ENCODE peak calls at places on chromosome 12, in ten cellular contexts. P is stomach, U is adrenal gland, Y is transverse colon, S is heart right ventricle, Z is epithelial cell of proximal tubule, M is right atrium auricular region, F is A549, C is PC-3, Q is fibroblast of villous mesenchyme. R is an unnamed sample.

GRCh38 chr12:92408072-92408900 is 262.6 kb upstream of the BTG1 start:
- DNase-seq in P (peak), U (peak), Y (peak), S (peak), Z (no peak), M (no peak), F (peak), C (peak), Q (peak), R (peak)

GRCh38 chr12:119808441-119808840 is 68.7 kb downstream of the CIT start:
- DNase-seq in P (no peak), U (no peak), Y (no peak), S (no peak), Z (no peak), M (no peak), F (no peak), C (peak), Q (no peak), R (no peak)

GRCh38 chr12:120453977-120454376 is 7.7 kb downstream of the GATC start:
- DNase-seq in P (no peak), U (no peak), Y (no peak), S (no peak), Z (no peak), M (no peak), F (peak), C (peak), Q (peak), R (peak)

GRCh38 chr12:6532927-6533652 is 1.2 kb upstream of the GAPDH start:
- DNase-seq in P (peak), U (peak), Y (peak), S (peak), Z (no peak), M (peak), F (peak), C (peak), Q (peak), R (peak)

GRCh38 chr12:13358391-13358905 is 161.9 kb downstream of the EMP1 start:
- DNase-seq in P (no peak), U (no peak), Y (no peak), S (no peak), Z (no peak), M (no peak), F (no peak), C (no peak), Q (no peak), R (no peak)

GRCh38 chr12:93943766-93944165 is 204.6 kb upstream of the PLXNC1 start:
- DNase-seq in P (no peak), U (peak), Y (no peak), S (no peak), Z (peak), M (peak), F (peak), C (peak), Q (peak), R (peak)

GRCh38 chr12:129657179-129657578 is 246.6 kb downstream of the TMEM132D start:
- DNase-seq in P (no peak), U (no peak), Y (no peak), S (no peak), Z (no peak), M (no peak), F (no peak), C (no peak), Q (no peak), R (no peak)

GRCh38 chr12:14138495-14138894 is 157.1 kb upstream of the GRIN2B start:
- DNase-seq in P (no peak), U (no peak), Y (no peak), S (no peak), Z (no peak), M (no peak), F (peak), C (no peak), Q (no peak), R (no peak)

GRCh38 chr12:104750061-104750460 is 208.0 kb downstream of the SLC41A2 start:
- DNase-seq in P (no peak), U (no peak), Y (peak), S (peak), Z (peak), M (no peak), F (no peak), C (no peak), Q (peak), R (no peak)

GRCh38 chr12:39692258-39692853 is 72.8 kb upstream of the ABCD2 start:
- DNase-seq in P (no peak), U (no peak), Y (no peak), S (no peak), Z (no peak), M (no peak), F (no peak), C (peak), Q (peak), R (peak)

GRCh38 chr12:101064721-101065120 is 145.3 kb downstream of the SLC5A8 start:
- DNase-seq in P (no peak), U (no peak), Y (no peak), S (no peak), Z (no peak), M (no peak), F (no peak), C (peak), Q (no peak), R (peak)

GRCh38 chr12:2739832-2740641 is 54.7 kb upstream of the FKBP4 start:
- DNase-seq in P (peak), U (peak), Y (peak), S (no peak), Z (no peak), M (no peak), F (peak), C (peak), Q (peak), R (peak)

GRCh38 chr12:10673660-10674384 is at the start of gene STYK1:
- DNase-seq in P (peak), U (peak), Y (peak), S (peak), Z (no peak), M (no peak), F (peak), C (peak), Q (peak), R (peak)

GRCh38 chr12:87690236-87690810 is 338.9 kb downstream of the C12orf50 start:
- DNase-seq in P (no peak), U (no peak), Y (no peak), S (no peak), Z (no peak), M (no peak), F (no peak), C (peak), Q (no peak), R (no peak)

GRCh38 chr12:70032076-70032475 is 207.0 kb downstream of the MYRFL start:
- DNase-seq in P (no peak), U (no peak), Y (no peak), S (no peak), Z (no peak), M (no peak), F (no peak), C (no peak), Q (no peak), R (no peak)

GRCh38 chr12:48078901-48079300 is 27.0 kb downstream of the SENP1 start:
- DNase-seq in P (no peak), U (no peak), Y (no peak), S (no peak), Z (no peak), M (no peak), F (no peak), C (no peak), Q (peak), R (peak)

GRCh38 chr12:22893878-22894277 is 268.9 kb downstream of the ETNK1 start:
- DNase-seq in P (no peak), U (no peak), Y (no peak), S (no peak), Z (no peak), M (no peak), F (no peak), C (no peak), Q (no peak), R (no peak)

GRCh38 chr12:27187697-27188096 is 56.4 kb upstream of the STK38L start:
- DNase-seq in P (no peak), U (no peak), Y (no peak), S (no peak), Z (no peak), M (no peak), F (no peak), C (no peak), Q (no peak), R (no peak)

GRCh38 chr12:80038062-80038560 is 61.2 kb upstream of the OTOGL start:
- DNase-seq in P (no peak), U (no peak), Y (no peak), S (no peak), Z (no peak), M (no peak), F (no peak), C (no peak), Q (no peak), R (no peak)

GRCh38 chr12:50924439-50925341 is 27.7 kb upstream of the HIGD1C start:
- DNase-seq in P (peak), U (peak), Y (peak), S (peak), Z (peak), M (peak), F (peak), C (peak), Q (peak), R (peak)

DNA sequence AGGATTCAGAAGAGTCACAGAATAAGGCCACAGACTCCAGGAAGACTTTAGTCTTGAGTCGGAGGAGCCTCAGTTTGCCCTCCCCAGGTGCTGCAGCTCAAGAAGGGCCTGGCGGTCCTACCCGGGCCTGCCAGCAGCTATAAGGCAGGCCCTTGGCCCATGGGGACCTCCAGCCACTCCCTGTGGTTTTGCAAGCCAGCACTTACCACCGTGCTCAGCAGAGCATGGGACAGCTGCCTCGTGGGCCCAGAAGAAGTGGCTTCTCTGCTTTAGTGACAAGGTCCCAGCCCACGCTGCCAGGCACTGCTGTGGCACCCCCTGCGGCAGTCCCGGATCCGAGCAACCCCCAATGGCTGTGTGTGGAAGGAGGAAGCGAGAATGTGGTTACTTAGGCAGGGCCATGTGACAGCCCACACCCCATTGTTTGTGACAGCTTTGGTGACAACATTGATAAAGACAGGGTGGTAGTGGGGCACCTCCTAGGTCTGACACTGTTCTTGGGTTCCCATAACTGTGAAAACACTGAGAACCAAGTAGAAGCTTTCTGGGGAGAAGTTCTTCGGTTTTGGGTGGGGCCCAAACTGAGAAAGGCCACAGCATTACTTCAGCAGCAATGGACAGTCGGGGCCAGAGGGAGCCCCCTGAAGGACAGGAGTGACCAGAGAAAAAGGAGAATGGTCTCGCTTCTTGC is at the start of gene SELPLG:
- DNase-seq in P (peak), U (no peak), Y (peak), S (peak), Z (no peak), M (peak), F (no peak), C (no peak), Q (no peak), R (no peak)
- H3K4me3 ChIP-seq in P (peak), U (no peak), Y (peak), S (peak), Z (no peak), M (no peak), F (no peak), C (no peak), Q (no peak), R (no peak)

DNA sequence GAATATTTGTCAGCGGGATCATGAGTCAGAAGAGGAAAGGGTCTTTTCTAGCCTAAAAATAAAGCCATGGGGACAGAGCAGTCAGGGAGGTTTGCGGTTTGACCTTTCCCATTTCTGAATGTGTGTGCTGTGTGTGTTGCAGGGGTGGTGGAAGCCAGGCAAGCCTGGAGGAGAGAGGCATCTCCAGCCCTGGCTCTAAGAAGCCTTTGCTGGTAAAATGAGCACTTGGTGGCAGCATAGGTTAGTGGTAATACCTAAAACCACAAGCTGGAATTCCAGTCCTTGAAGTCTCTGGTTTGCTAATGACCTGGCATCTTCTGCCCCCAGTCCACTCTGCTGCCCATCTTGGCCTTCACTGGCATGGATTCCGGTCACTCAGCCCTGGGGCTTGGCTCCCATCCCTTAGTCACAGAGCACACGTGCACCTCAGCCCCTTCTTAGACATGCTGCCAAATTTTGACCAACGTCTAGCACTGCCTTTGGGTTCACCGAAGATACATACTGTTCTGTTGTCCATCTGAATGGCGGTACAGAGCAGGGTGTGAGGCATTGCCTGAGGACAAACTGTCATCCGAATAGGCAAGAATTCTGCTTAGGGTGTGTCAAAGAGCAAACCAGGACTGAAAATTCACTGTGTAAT is 52.7 kb downstream of the KCNA5 start:
- DNase-seq in P (no peak), U (no peak), Y (no peak), S (no peak), Z (no peak), M (no peak), F (no peak), C (peak), Q (peak), R (peak)
- TF ChIP-seq CTCF in P (no peak), U (no peak), Y (no peak), S (no peak), Z (peak), M (peak), F (no peak), C (peak), Q (no peak), R (no peak)

GRCh38 chr12:52714887-52715281 is 11.6 kb upstream of the KRT77 start:
- DNase-seq in P (no peak), U (no peak), Y (no peak), S (no peak), Z (no peak), M (no peak), F (no peak), C (no peak), Q (no peak), R (no peak)
- H3K4me3 ChIP-seq in P (no peak), U (no peak), Y (no peak), S (no peak), Z (no peak), M (no peak), F (no peak), C (no peak), Q (no peak), R (no peak)

GRCh38 chr12:21659383-21659782 is 1.7 kb upstream of the LDHB start:
- DNase-seq in P (no peak), U (no peak), Y (no peak), S (no peak), Z (no peak), M (no peak), F (peak), C (peak), Q (no peak), R (no peak)
- TF ChIP-seq CTCF in P (no peak), U (no peak), Y (no peak), S (no peak), Z (peak), M (peak), F (no peak), C (peak), Q (no peak), R (no peak)

DNA sequence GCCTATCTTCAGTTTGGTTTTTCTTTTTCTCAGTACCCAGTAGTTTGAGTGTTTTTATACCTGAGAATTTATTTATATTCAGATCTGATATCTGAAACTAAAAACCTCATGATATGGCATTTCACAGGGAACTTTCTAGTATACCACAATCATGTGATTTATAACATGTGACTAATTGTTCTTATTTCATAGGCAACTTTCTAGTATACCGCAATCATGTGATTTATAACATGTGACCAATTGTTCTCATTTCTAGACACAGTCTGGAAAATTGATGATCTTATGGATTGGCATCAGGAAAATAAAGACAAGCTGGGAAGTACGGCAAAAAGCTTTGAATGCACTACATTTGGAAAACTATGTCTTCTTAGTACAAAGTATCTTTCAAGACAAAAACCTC is 20.6 kb downstream of the ZNF268 start:
- DNase-seq in P (no peak), U (no peak), Y (no peak), S (no peak), Z (no peak), M (no peak), F (no peak), C (no peak), Q (no peak), R (no peak)
- H3K4me3 ChIP-seq in P (no peak), U (no peak), Y (no peak), S (no peak), Z (no peak), M (no peak), F (no peak), C (no peak), Q (no peak), R (no peak)

GRCh38 chr12:32902287-32902996 is 5.9 kb upstream of the PKP2 start:
- DNase-seq in P (no peak), U (no peak), Y (no peak), S (no peak), Z (no peak), M (no peak), F (no peak), C (no peak), Q (no peak), R (no peak)

GRCh38 chr12:32903763-32904162 is 7.2 kb upstream of the PKP2 start:
- DNase-seq in P (no peak), U (no peak), Y (no peak), S (no peak), Z (no peak), M (no peak), F (no peak), C (peak), Q (peak), R (no peak)

GRCh38 chr12:32906407-32907165 is 10.0 kb upstream of the PKP2 start:
- DNase-seq in P (peak), U (no peak), Y (peak), S (no peak), Z (no peak), M (no peak), F (no peak), C (peak), Q (peak), R (no peak)

GRCh38 chr12:32901553-32901952 is 5.0 kb upstream of the PKP2 start:
- DNase-seq in P (no peak), U (no peak), Y (no peak), S (no peak), Z (no peak), M (no peak), F (no peak), C (peak), Q (peak), R (peak)

GRCh38 chr12:32903318-32903717 is 6.7 kb upstream of the PKP2 start:
- DNase-seq in P (no peak), U (no peak), Y (no peak), S (no peak), Z (no peak), M (no peak), F (no peak), C (no peak), Q (no peak), R (no peak)
- TF ChIP-seq CTCF in P (no peak), U (no peak), Y (no peak), S (no peak), Z (no peak), M (no peak), F (no peak), C (no peak), Q (no peak), R (no peak)

GRCh38 chr12:96215933-96216273 is 21.7 kb downstream of the ELK3 start:
- DNase-seq in P (no peak), U (no peak), Y (no peak), S (no peak), Z (no peak), M (peak), F (no peak), C (no peak), Q (no peak), R (no peak)

GRCh38 chr12:96220902-96221301 is 26.7 kb downstream of the ELK3 start:
- DNase-seq in P (no peak), U (no peak), Y (no peak), S (peak), Z (no peak), M (peak), F (no peak), C (no peak), Q (no peak), R (peak)

GRCh38 chr12:96221391-96221790 is 27.2 kb downstream of the ELK3 start:
- DNase-seq in P (no peak), U (no peak), Y (no peak), S (no peak), Z (no peak), M (no peak), F (no peak), C (no peak), Q (no peak), R (no peak)

GRCh38 chr12:96218989-96219678 is 25.0 kb downstream of the ELK3 start:
- DNase-seq in P (no peak), U (no peak), Y (no peak), S (no peak), Z (no peak), M (peak), F (peak), C (peak), Q (no peak), R (no peak)

DNA sequence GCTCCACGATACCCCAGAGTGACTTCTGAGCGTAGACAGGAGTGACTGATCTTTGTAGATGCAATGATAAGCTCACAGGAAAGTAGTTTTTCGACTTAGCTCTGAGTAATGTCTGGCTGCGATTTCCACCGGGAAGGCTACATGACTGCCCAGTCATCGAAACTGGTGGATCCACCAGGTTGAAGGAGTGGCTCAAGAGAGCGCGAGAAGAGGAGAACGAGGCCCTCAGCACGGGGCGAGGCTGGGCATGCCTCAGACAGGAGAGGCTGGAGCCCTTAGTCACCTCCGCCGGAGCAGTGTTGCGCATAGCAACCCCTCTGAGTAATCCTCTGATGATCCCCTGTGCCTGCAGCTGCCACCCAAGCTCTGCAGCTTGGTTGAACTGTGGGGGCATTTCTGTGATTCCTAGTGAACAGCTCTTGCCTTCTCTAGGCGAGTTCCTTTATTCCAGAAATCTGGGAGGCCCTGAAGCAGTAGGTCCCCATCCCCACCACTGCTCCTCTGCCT is 25.6 kb downstream of the ELK3 start:
- DNase-seq in P (no peak), U (no peak), Y (no peak), S (no peak), Z (peak), M (peak), F (peak), C (peak), Q (peak), R (peak)
- H3K4me3 ChIP-seq in P (no peak), U (no peak), Y (no peak), S (no peak), Z (peak), M (no peak), F (peak), C (peak), Q (no peak), R (no peak)

GRCh38 chr12:96399081-96399918 is 939 bp downstream of the CDK17 start:
- DNase-seq in P (peak), U (peak), Y (peak), S (peak), Z (no peak), M (peak), F (peak), C (peak), Q (peak), R (peak)
- TF ChIP-seq CTCF in P (no peak), U (no peak), Y (no peak), S (no peak), Z (peak), M (peak), F (no peak), C (peak), Q (peak), R (peak)